ENCODE peak calls at places on chromosomes 4 and X, in five cellular contexts. H is A549, M is tibial artery, A is heart right ventricle, F is D721Med. W is an unnamed sample.

GRCh38 chr4:108533876-108534275 is 86.5 kb upstream of the RPL34 start:
- DNase-seq in H (no peak), M (no peak), A (no peak), F (no peak), W (no peak)

GRCh38 chr4:41718907-41719306 is 29.6 kb downstream of the PHOX2B start:
- DNase-seq in H (no peak), M (no peak), A (no peak), F (no peak), W (no peak)

GRCh38 chr4:158025131-158025530 is 147.7 kb downstream of the GASK1B start:
- DNase-seq in H (peak; percentile 14), M (no peak), A (no peak), F (no peak), W (no peak)

GRCh38 chrX:151082077-151082948 is 94.1 kb upstream of the GPR50 start:
- DNase-seq in H (peak; percentile 56), M (peak; percentile 69), A (peak; percentile 51), F (peak; percentile 34), W (peak; percentile 60)

GRCh38 chr4:16067515-16067914 is 16.3 kb downstream of the PROM1 start:
- DNase-seq in H (no peak), M (no peak), A (no peak), F (no peak), W (no peak)

GRCh38 chrX:72306851-72307645 is 1.3 kb upstream of the CITED1 start:
- DNase-seq in H (peak; percentile 67), M (peak; percentile 73), A (peak; percentile 43), F (peak; percentile 46), W (peak; percentile 69)

GRCh38 chr4:106035204-106035603 is 139.9 kb downstream of the NPNT start:
- DNase-seq in H (no peak), M (no peak), A (no peak), F (no peak), W (no peak)

GRCh38 chr4:2833671-2834000 is 10.0 kb upstream of the ADD1 start:
- DNase-seq in H (no peak), M (peak; percentile 53), A (no peak), F (no peak), W (no peak)

GRCh38 chr4:145347684-145348083 is 134.0 kb upstream of the SMAD1 start:
- DNase-seq in H (no peak), M (no peak), A (no peak), F (no peak), W (peak; percentile 8)

GRCh38 chrX:4655743-4656142 is 942.3 kb upstream of the PRKX start:
- DNase-seq in H (no peak), M (no peak), A (no peak), F (no peak), W (no peak)

GRCh38 chrX:64229145-64229544 is 1.3 kb downstream of the ASB12 start:
- DNase-seq in H (no peak), M (no peak), A (no peak), F (no peak), W (no peak)

GRCh38 chr4:87012265-87012953 is 77.6 kb downstream of the AFF1 start:
- DNase-seq in H (no peak), M (no peak), A (no peak), F (no peak), W (no peak)

GRCh38 chrX:102833136-102833535 is 103.9 kb upstream of the RAB40AL start:
- DNase-seq in H (no peak), M (no peak), A (no peak), F (no peak), W (no peak)

GRCh38 chrX:138745215-138745614 is 33.7 kb upstream of the FGF13 start:
- DNase-seq in H (peak; percentile 2), M (no peak), A (no peak), F (no peak), W (no peak)

GRCh38 chrX:16185725-16186136 is 18.4 kb downstream of the MAGEB17 start:
- DNase-seq in H (peak; percentile 38), M (no peak), A (no peak), F (no peak), W (no peak)

GRCh38 chr4:10093801-10094552 is 22.6 kb downstream of the WDR1 start:
- DNase-seq in H (no peak), M (no peak), A (no peak), F (no peak), W (peak; percentile 81)

GRCh38 chrX:111823068-111823467 is 52.9 kb upstream of the TRPC5OS start:
- DNase-seq in H (peak; percentile 9), M (no peak), A (no peak), F (no peak), W (peak; percentile 34)

GRCh38 chr4:42397635-42398447 is 553 bp downstream of the SHISA3 start:
- DNase-seq in H (no peak), M (no peak), A (peak; percentile 38), F (peak; percentile 36), W (peak; percentile 76)

GRCh38 chr4:147037089-147037488 is 91.4 kb upstream of the TTC29 start:
- DNase-seq in H (no peak), M (no peak), A (no peak), F (no peak), W (no peak)

GRCh38 chr4:128310266-128310697 is 22.7 kb upstream of the PGRMC2 start:
- DNase-seq in H (peak; percentile 3), M (no peak), A (peak; percentile 17), F (no peak), W (peak; percentile 16)
- TF ChIP-seq CTCF in H (peak; percentile 17), M (no peak), A (no peak), F (peak; percentile 20), W (no peak)

GRCh38 chrX:120365320-120365719 is 3.4 kb downstream of the ATP1B4 start:
- DNase-seq in H (no peak), M (no peak), A (peak; percentile 38), F (no peak), W (peak; percentile 61)
- TF ChIP-seq CTCF in H (peak; percentile 16), M (peak; percentile 4), A (no peak), F (peak; percentile 38), W (peak; percentile 44)

GRCh38 chr4:242121-242848 is 63.0 kb downstream of the ZNF732 start:
- DNase-seq in H (no peak), M (peak; percentile 74), A (peak; percentile 50), F (no peak), W (peak; percentile 77)

GRCh38 chr4:243407-243806 is 61.9 kb downstream of the ZNF732 start:
- DNase-seq in H (no peak), M (no peak), A (no peak), F (no peak), W (no peak)

GRCh38 chr4:244471-244870 is 60.8 kb downstream of the ZNF732 start:
- DNase-seq in H (no peak), M (no peak), A (no peak), F (no peak), W (peak; percentile 40)
- TF ChIP-seq CTCF in H (no peak), M (peak; percentile 57), A (peak; percentile 63), F (peak; percentile 69), W (peak; percentile 66)

DNA sequence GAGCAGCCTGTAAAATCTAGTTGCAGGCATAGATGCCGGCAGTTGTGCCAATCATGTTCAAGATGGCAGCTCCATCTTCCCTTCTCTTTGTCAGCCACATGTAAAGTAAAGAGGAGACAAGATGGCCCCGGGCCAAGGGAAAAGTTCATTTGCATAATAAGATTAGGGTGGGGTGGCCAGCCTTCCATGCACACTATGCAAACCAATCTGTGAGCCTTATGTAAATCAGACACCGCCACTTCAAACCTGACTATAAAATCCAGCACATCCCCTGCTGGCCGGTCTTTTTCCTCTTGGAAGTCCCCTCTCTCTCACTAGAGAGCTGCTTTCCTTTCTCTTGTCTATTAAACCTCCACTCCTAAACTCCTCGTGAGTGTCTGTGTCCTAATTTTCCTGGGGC is 78.9 kb upstream of the CBR4 start:
- DNase-seq in H (no peak), M (no peak), A (no peak), F (no peak), W (no peak)
- TF ChIP-seq CTCF in H (no peak), M (no peak), A (no peak), F (no peak), W (no peak)

DNA sequence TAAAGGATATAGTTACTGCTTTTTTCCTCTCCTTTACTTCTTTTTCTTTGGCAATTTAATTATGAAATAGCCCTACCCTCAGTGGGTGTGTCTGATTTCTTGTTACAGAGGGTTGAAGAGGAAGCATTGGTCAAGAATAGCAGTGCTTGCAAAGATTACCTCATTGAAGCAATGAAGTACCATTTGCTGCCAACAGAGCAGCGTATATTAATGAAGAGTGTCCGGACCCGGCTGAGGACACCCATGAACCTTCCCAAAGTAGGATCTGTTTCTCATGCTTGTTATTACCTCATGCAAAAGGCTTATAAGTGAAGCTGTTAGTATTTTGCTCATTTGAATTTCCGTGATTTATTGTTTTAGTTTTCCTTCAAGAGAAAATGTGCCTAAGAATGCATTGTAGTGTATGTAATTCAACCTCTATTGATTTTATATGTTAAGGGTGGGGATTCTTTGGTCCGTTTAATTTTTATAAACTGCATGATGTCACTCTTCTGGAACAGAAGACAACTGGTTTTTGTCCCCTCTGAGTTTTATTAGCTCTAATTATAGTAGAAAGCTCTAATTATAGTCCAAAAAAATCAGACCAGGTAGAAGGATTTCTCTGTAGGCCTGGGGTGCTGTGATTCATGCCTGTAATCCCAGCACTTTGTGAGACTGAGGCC is 27.9 kb upstream of the MSMO1 start:
- DNase-seq in H (no peak), M (no peak), A (no peak), F (no peak), W (no peak)
- TF ChIP-seq CTCF in H (no peak), M (no peak), A (no peak), F (no peak), W (no peak)

W was measured in thyroid gland.